ENCODE peak calls at places on chromosomes 2 and 18, in ten cellular contexts. L, W, S, Z, J, I, G, H, U and K are unnamed samples.

GRCh38 chr2:57693177-57693576 is 353.4 kb upstream of the VRK2 start:
- DNase-seq in G (no peak), I (no peak), J (no peak), H (no peak), S (no peak), U (no peak), L (no peak), Z (no peak), W (no peak), K (no peak)

GRCh38 chr2:27885246-27885645 is 4.9 kb downstream of the RBKS start:
- DNase-seq in Z (no peak), U (no peak), L (no peak), S (peak; percentile 24), H (no peak), J (no peak), G (no peak), I (no peak), W (no peak), K (no peak)

GRCh38 chr2:68238955-68239822 is 13.1 kb downstream of the PPP3R1 start:
- DNase-seq in W (no peak), I (no peak), J (no peak), H (no peak), U (no peak), G (no peak), L (no peak), Z (no peak), S (no peak), K (no peak)

GRCh38 chr2:117785740-117786139 is 28.8 kb upstream of the DDX18 start:
- DNase-seq in U (peak; percentile 38), H (no peak), I (peak; percentile 58), W (peak; percentile 11), G (no peak), J (peak; percentile 50), Z (peak; percentile 42), S (peak; percentile 42), L (peak; percentile 34), K (no peak)

GRCh38 chr18:24293254-24293653 is 104.4 kb downstream of the OSBPL1A start:
- DNase-seq in U (no peak), L (no peak), Z (no peak), G (no peak), W (no peak), J (no peak), S (no peak), H (no peak), I (no peak), K (no peak)

GRCh38 chr18:27735117-27735516 is 441.8 kb downstream of the CDH2 start:
- DNase-seq in I (no peak), G (no peak), L (no peak), W (no peak), U (no peak), J (no peak), S (no peak), H (no peak), Z (no peak), K (no peak)

GRCh38 chr2:23926289-23926749 is 604 bp downstream of the ATAD2B start:
- DNase-seq in H (peak; percentile 71), S (peak; percentile 64), Z (peak; percentile 28), U (no peak), W (peak; percentile 35), I (no peak), J (peak; percentile 8), G (no peak), L (peak; percentile 43), K (peak; percentile 51)

GRCh38 chr2:173044686-173045085 is 31.0 kb upstream of the MAP3K20 start:
- DNase-seq in I (no peak), L (no peak), Z (no peak), G (no peak), S (no peak), J (no peak), U (no peak), W (no peak), H (no peak), K (no peak)